ENCODE peak calls at places on chromosomes 11 and 22, in six cellular contexts. R is K562, G is GM12878, F is HepG2, Q is SK-N-SH, W is H1. P is an unnamed sample.

GRCh38 chr22:38049812-38050619 is 7.2 kb upstream of the PICK1 start:
- DNase-seq in R (no peak), G (no peak), F (no peak), Q (no peak), W (no peak), P (no peak)

GRCh38 chr22:41565403-41566054 is 4.7 kb downstream of the CSDC2 start:
- DNase-seq in R (peak; percentile 66), G (no peak), F (peak; percentile 55), Q (no peak), W (no peak), P (no peak)

GRCh38 chr11:61004037-61004641 is 32.7 kb downstream of the CD6 start:
- DNase-seq in R (no peak), G (no peak), F (no peak), Q (no peak), W (no peak), P (no peak)

GRCh38 chr22:31748490-31748889 is 1.4 kb downstream of the PRR14L start:
- DNase-seq in R (peak; percentile 7), G (no peak), F (no peak), Q (no peak), W (no peak), P (no peak)

GRCh38 chr11:79400717-79401330 is 40.0 kb downstream of the TENM4 start:
- DNase-seq in R (peak; percentile 12), G (no peak), F (peak; percentile 12), Q (peak; percentile 57), W (no peak), P (peak; percentile 10)

GRCh38 chr11:84685149-84685548 is 942.0 kb downstream of the DLG2 start:
- DNase-seq in R (no peak), G (no peak), F (no peak), Q (no peak), W (no peak), P (no peak)

GRCh38 chr22:17842386-17842785 is 68.1 kb upstream of the BID start:
- DNase-seq in R (no peak), G (no peak), F (no peak), Q (no peak), W (no peak), P (peak; percentile 65)

GRCh38 chr11:7612661-7613393 is 60.5 kb downstream of the CYB5R2 start:
- DNase-seq in R (no peak), G (no peak), F (peak; percentile 88), Q (no peak), W (no peak), P (no peak)

GRCh38 chr11:67411785-67412152 is 3.7 kb upstream of the CARNS1 start:
- DNase-seq in R (no peak), G (no peak), F (no peak), Q (no peak), W (no peak), P (no peak)

GRCh38 chr22:49965291-49966040 is 4.9 kb downstream of the PIM3 start:
- DNase-seq in R (no peak), G (no peak), F (no peak), Q (peak; percentile 19), W (no peak), P (no peak)

GRCh38 chr11:47847892-47848635 is at the start of gene NUP160:
- DNase-seq in R (peak; percentile 90), G (no peak), F (peak; percentile 50), Q (peak; percentile 90), W (peak; percentile 29), P (peak; percentile 64)

GRCh38 chr22:46525681-46526483 is 11.5 kb downstream of the CELSR1 start:
- DNase-seq in R (no peak), G (no peak), F (no peak), Q (no peak), W (no peak), P (no peak)

GRCh38 chr22:44668190-44668885 is 33.7 kb upstream of the PRR5 start:
- DNase-seq in R (peak; percentile 79), G (no peak), F (no peak), Q (peak; percentile 90), W (no peak), P (no peak)

GRCh38 chr11:748007-748359 is 719 bp downstream of the TALDO1 start:
- DNase-seq in R (no peak), G (no peak), F (no peak), Q (peak; percentile 60), W (no peak), P (peak; percentile 48)

GRCh38 chr22:32354360-32355351 is 3.0 kb upstream of the RFPL3 start:
- DNase-seq in R (no peak), G (no peak), F (no peak), Q (no peak), W (no peak), P (no peak)

GRCh38 chr11:118353084-118353710 is 6.2 kb upstream of the UBE4A start:
- DNase-seq in R (no peak), G (no peak), F (no peak), Q (peak; percentile 20), W (no peak), P (no peak)

GRCh38 chr11:95926714-95927113 is 2.8 kb upstream of the MTMR2 start:
- DNase-seq in R (no peak), G (no peak), F (no peak), Q (no peak), W (no peak), P (no peak)

GRCh38 chr11:44742470-44742869 is 15.7 kb downstream of the TSPAN18 start:
- DNase-seq in R (no peak), G (no peak), F (no peak), Q (no peak), W (no peak), P (no peak)

GRCh38 chr11:63829823-63830489 is 9.0 kb upstream of the MARK2 start:
- DNase-seq in R (peak; percentile 52), G (no peak), F (peak; percentile 52), Q (peak; percentile 79), W (no peak), P (no peak)

GRCh38 chr22:35620624-35621245 is 3.6 kb upstream of the MB start:
- DNase-seq in R (no peak), G (no peak), F (no peak), Q (peak; percentile 77), W (no peak), P (no peak)
- TF ChIP-seq POLR2AphosphoS5 in R (no peak), G (no peak), F (no peak), Q (no peak), W (no peak), P (no peak)

DNA sequence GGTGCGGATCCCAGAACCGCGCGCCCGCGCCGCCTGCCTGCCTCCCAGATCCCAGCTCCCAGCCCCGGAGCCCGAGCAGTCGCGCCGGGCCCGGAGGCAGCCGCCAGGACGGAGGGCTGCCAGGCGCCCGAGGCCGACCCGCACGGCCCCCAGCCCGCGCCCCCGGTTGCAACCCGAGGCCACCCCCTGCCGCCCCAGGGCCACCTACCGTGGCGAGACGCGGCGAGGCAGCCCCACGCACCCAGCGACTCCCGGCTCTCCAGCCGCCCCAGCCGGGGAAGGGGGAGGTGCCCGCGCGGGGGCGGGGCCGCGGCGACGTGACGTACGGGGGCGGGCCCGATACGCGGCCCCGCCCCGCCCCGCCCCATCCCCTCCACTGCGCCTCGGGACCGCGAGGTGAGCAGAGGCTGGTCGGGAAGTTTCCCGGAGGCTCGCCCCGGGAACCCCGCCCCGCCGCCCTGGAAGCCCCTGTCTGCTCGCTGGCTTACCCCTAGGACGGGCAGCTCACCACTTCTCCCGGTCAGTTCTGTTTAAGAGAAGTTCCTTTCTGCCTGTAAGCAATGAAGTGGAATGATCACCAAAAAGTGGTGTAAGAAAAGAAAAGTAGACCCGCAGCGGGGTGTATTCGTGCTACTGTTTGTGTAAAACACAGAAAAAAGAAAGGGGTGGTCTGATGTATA is at the start of gene TPST2:
- DNase-seq in R (peak; percentile 93), G (no peak), F (peak; percentile 38), Q (peak; percentile 98), W (no peak), P (peak; percentile 53)
- TF ChIP-seq GABPA in R (no peak), G (no peak), F (no peak), Q (no peak), W (no peak), P (no peak)

GRCh38 chr22:23192133-23192532 is 11.8 kb downstream of the BCR start:
- DNase-seq in R (no peak), G (no peak), F (no peak), Q (no peak), W (no peak), P (no peak)
- TF ChIP-seq POLR2AphosphoS5 in R (no peak), G (no peak), F (no peak), Q (no peak), W (no peak), P (no peak)

DNA sequence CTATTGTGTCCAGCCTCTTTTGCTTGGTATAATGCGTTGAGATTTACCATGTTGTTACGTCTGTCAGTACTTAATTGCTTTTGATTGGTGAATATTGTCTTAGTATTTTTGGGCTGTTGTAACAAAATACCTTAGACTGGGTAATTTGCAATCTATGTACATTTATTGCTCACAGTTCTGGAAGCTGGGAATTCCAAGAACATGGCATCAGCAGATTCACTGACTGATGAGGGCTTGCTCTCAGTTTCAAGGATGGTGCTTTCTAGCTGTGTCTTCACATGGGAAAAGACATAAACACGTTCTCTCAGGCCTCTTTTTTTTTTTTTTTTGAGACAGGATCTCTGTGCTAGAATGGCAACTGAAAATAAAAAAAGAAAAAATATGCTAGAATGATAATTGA is 46.7 kb upstream of the INCENP start:
- DNase-seq in R (no peak), G (no peak), F (no peak), Q (no peak), W (no peak), P (no peak)
- TF ChIP-seq GABPA in R (no peak), G (no peak), F (no peak), Q (no peak), W (no peak), P (no peak)

GRCh38 chr11:57651408-57651807 is 1.7 kb upstream of the YPEL4 start:
- DNase-seq in R (no peak), G (no peak), F (no peak), Q (no peak), W (no peak), P (no peak)

GRCh38 chr11:57650739-57651090 is 1.0 kb upstream of the YPEL4 start:
- DNase-seq in R (no peak), G (no peak), F (no peak), Q (no peak), W (no peak), P (no peak)

GRCh38 chr11:57647960-57648776 is 1.5 kb downstream of the YPEL4 start:
- DNase-seq in R (peak; percentile 85), G (no peak), F (no peak), Q (peak; percentile 47), W (no peak), P (no peak)

GRCh38 chr11:57648791-57649735 is 649 bp downstream of the YPEL4 start:
- DNase-seq in R (no peak), G (no peak), F (no peak), Q (peak; percentile 57), W (no peak), P (no peak)

GRCh38 chr11:57649826-57650738 is at the start of gene YPEL4:
- DNase-seq in R (peak; percentile 83), G (no peak), F (no peak), Q (peak; percentile 88), W (no peak), P (peak; percentile 45)
- TF ChIP-seq POLR2AphosphoS5 in R (no peak), G (no peak), F (no peak), Q (no peak), W (peak; percentile 95), P (no peak)

DNA sequence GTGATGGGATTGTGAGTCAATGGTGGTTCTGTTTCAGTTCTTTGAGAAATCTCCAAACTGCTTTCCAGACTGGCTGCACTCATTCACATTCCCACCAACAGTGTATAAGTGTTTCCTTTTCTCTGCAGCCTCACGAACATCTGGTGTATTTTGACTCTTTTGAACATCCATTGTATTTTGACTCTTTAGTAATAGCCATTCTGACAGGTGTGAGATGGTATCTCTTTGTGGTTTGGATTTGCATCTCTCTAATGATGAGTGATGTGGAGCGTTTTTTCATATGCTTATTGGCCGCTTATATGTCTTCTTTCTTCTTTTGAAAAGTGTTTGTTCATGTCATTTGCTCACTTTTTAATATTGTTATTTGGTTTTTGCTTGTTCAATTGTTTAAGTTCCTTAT is 19.4 kb downstream of the NELL1 start:
- DNase-seq in R (no peak), G (no peak), F (no peak), Q (no peak), W (no peak), P (no peak)
- TF ChIP-seq GABPA in R (no peak), G (no peak), F (no peak), Q (no peak), W (no peak), P (no peak)